ENCODE peak calls at places on chromosomes 6 and 20, in five cellular contexts. L is hepatocyte, N is AG04449, Y is AG10803, M is sigmoid colon. G is an unnamed sample.

GRCh38 chr6:156866181-156866862 is 89.1 kb downstream of the ARID1B start:
- DNase-seq in L (peak), N (no peak), Y (no peak), M (peak), G (no peak)

GRCh38 chr6:21769973-21770372 is 176.4 kb downstream of the SOX4 start:
- DNase-seq in L (peak), N (no peak), Y (no peak), M (no peak), G (no peak)

GRCh38 chr6:105875974-105876640 is 210.0 kb upstream of the PRDM1 start:
- DNase-seq in L (no peak), N (no peak), Y (no peak), M (no peak), G (no peak)

GRCh38 chr6:136549359-136550044 is 720 bp downstream of the MAP7 start:
- DNase-seq in L (peak), N (no peak), Y (no peak), M (no peak), G (no peak)

GRCh38 chr6:39843305-39844020 is 51.3 kb downstream of the DAAM2 start:
- DNase-seq in L (no peak), N (no peak), Y (no peak), M (peak), G (peak)

GRCh38 chr6:41488392-41489129 is 57.6 kb upstream of the FOXP4 start:
- DNase-seq in L (peak), N (peak), Y (peak), M (no peak), G (peak)

GRCh38 chr20:50238081-50238800 is 47.6 kb downstream of the CEBPB start:
- DNase-seq in L (no peak), N (no peak), Y (no peak), M (no peak), G (no peak)

GRCh38 chr6:122736606-122737005 is 42.9 kb upstream of the FABP7 start:
- DNase-seq in L (no peak), N (no peak), Y (no peak), M (no peak), G (no peak)

GRCh38 chr6:140871911-140872310 is 1260.8 kb upstream of the GJE1 start:
- DNase-seq in L (no peak), N (no peak), Y (peak), M (no peak), G (peak)

GRCh38 chr6:11007715-11008608 is 36.1 kb downstream of the ELOVL2 start:
- DNase-seq in L (peak), N (no peak), Y (no peak), M (no peak), G (peak)

GRCh38 chr20:10634683-10635411 is 39.0 kb downstream of the JAG1 start:
- DNase-seq in L (no peak), N (peak), Y (peak), M (no peak), G (no peak)

GRCh38 chr6:5190467-5190866 is 70.3 kb downstream of the LYRM4 start:
- DNase-seq in L (peak), N (peak), Y (peak), M (no peak), G (peak)

GRCh38 chr6:142822882-142823578 is 121.9 kb downstream of the HIVEP2 start:
- DNase-seq in L (no peak), N (no peak), Y (no peak), M (no peak), G (no peak)

GRCh38 chr6:164210323-164210722 is 795.8 kb downstream of the QKI start:
- DNase-seq in L (no peak), N (no peak), Y (no peak), M (no peak), G (no peak)

GRCh38 chr6:88376759-88377387 is 210.7 kb upstream of the CNR1 start:
- DNase-seq in L (no peak), N (no peak), Y (peak), M (no peak), G (peak)

GRCh38 chr20:51720854-51721253 is 47.3 kb downstream of the ATP9A start:
- DNase-seq in L (no peak), N (no peak), Y (no peak), M (no peak), G (no peak)

GRCh38 chr6:5036309-5036708 is 32.5 kb upstream of the RPP40 start:
- DNase-seq in L (peak), N (no peak), Y (peak), M (no peak), G (peak)

GRCh38 chr6:138815797-138816528 is 20.1 kb downstream of the ECT2L start:
- DNase-seq in L (peak), N (peak), Y (peak), M (no peak), G (peak)

GRCh38 chr6:23173231-23173630 is 603.9 kb downstream of the HDGFL1 start:
- DNase-seq in L (no peak), N (no peak), Y (no peak), M (no peak), G (peak)

GRCh38 chr6:35663447-35664235 is 25.1 kb downstream of the FKBP5 start:
- DNase-seq in L (no peak), N (peak), Y (peak), M (no peak), G (peak)

GRCh38 chr20:50027611-50028105 is 44.9 kb downstream of the SNAI1 start:
- DNase-seq in L (peak), N (no peak), Y (peak), M (peak), G (peak)

GRCh38 chr20:24825591-24825990 is 123.5 kb upstream of the CST7 start:
- DNase-seq in L (no peak), N (no peak), Y (no peak), M (peak), G (no peak)

GRCh38 chr6:89371849-89372505 is 19.5 kb upstream of the UBE2J1 start:
- DNase-seq in L (peak), N (no peak), Y (peak), M (peak), G (peak)

GRCh38 chr20:50323209-50323608 is 132.6 kb downstream of the CEBPB start:
- DNase-seq in L (no peak), N (no peak), Y (peak), M (peak), G (no peak)

GRCh38 chr6:39824030-39824926 is 32.1 kb downstream of the DAAM2 start:
- DNase-seq in L (no peak), N (no peak), Y (no peak), M (no peak), G (no peak)

GRCh38 chr20:36369739-36370138 is 63.6 kb downstream of the DLGAP4 start:
- DNase-seq in L (no peak), N (no peak), Y (no peak), M (no peak), G (no peak)

GRCh38 chr6:146543940-146544661 is 468 bp downstream of the RAB32 start:
- DNase-seq in L (peak), N (no peak), Y (peak), M (peak), G (peak)

GRCh38 chr6:12716298-12716853 is at the start of gene PHACTR1:
- DNase-seq in L (no peak), N (no peak), Y (no peak), M (no peak), G (no peak)

GRCh38 chr6:69861986-69862385 is 4.4 kb upstream of the COL19A1 start:
- DNase-seq in L (no peak), N (no peak), Y (no peak), M (no peak), G (no peak)

GRCh38 chr6:149170564-149171452 is 146.7 kb upstream of the TAB2 start:
- DNase-seq in L (peak), N (no peak), Y (no peak), M (peak), G (no peak)

GRCh38 chr6:99334526-99335127 is 14.8 kb downstream of the FAXC start:
- DNase-seq in L (peak), N (no peak), Y (peak), M (no peak), G (peak)

GRCh38 chr6:107108201-107108890 is 7.0 kb downstream of the BEND3 start:
- DNase-seq in L (no peak), N (no peak), Y (no peak), M (peak), G (no peak)

GRCh38 chr6:22432060-22432459 is 135.2 kb upstream of the PRL start:
- DNase-seq in L (no peak), N (no peak), Y (no peak), M (no peak), G (no peak)

GRCh38 chr6:114154812-114155211 is 183.9 kb upstream of the HDAC2 start:
- DNase-seq in L (no peak), N (no peak), Y (no peak), M (no peak), G (no peak)
- TF ChIP-seq CTCF in L (no peak), N (no peak), Y (no peak), M (no peak), G (no peak)

DNA sequence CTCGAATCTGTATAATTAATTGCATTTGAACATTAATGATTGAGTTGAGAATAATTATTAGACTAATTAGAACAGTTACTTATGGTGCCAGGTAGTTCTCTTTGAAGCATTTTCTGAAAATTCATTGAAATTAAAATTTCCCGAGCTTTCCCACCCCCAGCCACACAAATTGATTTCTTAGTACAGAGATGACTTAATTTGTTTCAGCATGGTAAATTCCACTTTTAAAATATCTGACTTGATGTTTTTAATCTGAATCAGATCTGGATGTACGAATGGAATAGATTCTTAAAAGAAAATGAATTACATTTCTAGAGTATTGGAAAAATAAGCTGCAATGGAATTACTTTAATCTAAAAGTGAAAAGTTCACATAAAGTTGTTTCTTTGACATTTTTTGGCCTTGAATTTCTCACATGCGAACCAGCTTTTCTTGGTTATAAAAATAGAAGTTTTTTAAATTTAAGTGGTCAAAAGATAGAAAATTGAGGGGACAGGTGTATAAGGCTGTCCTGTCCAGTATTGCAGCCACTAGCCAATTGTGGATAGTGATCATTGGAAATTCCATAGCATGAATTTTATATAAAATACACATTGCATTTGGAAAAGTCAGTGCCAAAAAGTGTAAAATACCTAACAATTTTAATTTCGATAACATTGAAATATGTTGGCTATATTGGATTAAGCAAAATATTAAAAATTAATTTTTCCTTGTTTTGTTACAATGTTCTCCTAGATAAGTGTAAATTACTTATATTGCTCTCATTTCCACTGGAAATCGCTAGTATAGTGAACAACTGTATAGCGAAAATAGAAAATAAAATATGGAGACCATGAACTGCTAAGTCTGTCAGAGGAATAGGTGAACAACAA is 102.9 kb downstream of the OR2B2 start:
- DNase-seq in L (no peak), N (no peak), Y (no peak), M (no peak), G (no peak)
- H3K4me3 ChIP-seq in L (peak), N (peak), Y (peak), M (peak), G (peak)

GRCh38 chr6:44250718-44251123 is 3.8 kb downstream of the HSP90AB1 start:
- DNase-seq in L (no peak), N (no peak), Y (no peak), M (no peak), G (no peak)

GRCh38 chr6:44251576-44252524 is 4.9 kb downstream of the HSP90AB1 start:
- DNase-seq in L (no peak), N (no peak), Y (no peak), M (no peak), G (no peak)

GRCh38 chr6:44249082-44249748 is 2.3 kb downstream of the HSP90AB1 start:
- DNase-seq in L (no peak), N (no peak), Y (no peak), M (no peak), G (no peak)

GRCh38 chr6:44248579-44248978 is 1.7 kb downstream of the HSP90AB1 start:
- DNase-seq in L (no peak), N (no peak), Y (no peak), M (no peak), G (no peak)

DNA sequence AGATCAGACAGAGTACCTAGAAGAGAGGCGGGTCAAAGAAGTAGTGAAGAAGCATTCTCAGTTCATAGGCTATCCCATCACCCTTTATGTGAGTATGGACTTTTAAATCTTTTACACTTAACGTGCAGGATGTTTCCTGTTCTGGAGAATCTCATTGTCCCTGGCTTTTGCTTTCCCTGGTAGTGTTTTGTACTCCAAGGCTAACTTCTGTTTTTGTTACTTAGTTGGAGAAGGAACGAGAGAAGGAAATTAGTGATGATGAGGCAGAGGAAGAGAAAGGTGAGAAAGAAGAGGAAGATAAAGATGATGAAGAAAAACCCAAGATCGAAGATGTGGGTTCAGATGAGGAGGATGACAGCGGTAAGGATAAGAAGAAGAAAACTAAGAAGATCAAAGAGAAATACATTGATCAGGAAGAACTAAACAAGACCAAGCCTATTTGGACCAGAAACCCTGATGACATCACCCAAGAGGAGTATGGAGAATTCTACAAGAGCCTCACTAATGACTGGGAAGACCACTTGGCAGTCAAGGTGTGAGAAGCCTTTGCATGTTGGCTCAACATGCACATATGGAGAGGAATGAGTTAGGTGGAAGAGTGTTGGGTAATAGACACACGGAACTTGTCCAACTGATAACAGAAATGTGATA is 3.3 kb downstream of the HSP90AB1 start:
- DNase-seq in L (no peak), N (no peak), Y (no peak), M (no peak), G (no peak)
- TF ChIP-seq CTCF in L (no peak), N (no peak), Y (no peak), M (no peak), G (no peak)

DNA sequence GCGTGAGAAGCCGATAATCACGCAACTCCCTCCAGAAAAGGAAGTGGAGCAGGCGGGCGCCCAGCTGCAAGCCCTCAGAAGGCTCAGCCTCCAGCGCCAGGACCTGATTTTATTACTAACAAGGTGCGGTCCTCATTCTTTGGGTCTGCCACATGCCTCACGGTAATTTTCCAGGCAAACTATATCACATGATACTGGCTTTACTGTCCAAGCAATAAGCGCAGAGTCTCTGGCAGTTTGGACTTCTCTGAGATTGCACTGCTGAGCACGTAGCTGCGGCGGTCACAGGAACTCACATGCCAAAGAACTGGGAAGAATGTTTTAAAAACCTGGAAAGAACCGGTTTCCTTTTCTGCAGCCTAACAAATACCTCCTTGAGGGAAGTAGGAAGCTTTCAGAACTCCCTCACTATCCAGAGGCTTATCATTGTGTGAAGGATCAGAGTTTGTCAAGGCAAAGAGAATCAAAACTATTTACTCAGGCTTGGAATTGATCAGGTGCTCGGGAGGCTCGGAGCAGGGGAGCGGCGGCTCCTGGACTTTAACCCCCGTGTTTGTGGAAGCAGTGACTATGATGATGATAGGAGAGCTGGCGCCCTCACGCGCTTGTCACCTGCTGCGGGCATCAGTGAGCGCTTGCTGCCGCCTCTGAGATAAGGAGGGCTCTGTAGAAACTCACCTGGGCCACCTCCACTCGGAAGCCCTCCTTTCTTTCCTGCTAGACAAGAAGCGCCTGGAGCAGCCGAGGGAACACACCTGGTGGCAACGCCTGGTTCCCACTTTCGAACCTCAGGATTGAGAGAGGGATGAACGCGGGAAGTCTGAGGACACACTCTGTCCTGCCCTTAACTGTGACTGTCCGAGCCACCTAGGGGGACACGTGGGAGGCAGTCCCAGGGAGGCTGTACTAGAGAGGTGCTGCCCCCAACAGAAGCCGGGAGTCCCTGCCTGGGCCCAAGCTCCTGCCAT is 27.2 kb upstream of the SYNJ2 start:
- DNase-seq in L (peak), N (no peak), Y (peak), M (no peak), G (peak)
- H3K4me3 ChIP-seq in L (no peak), N (no peak), Y (peak), M (peak), G (peak)

GRCh38 chr6:15358579-15359327 is 112.9 kb downstream of the JARID2 start:
- DNase-seq in L (no peak), N (no peak), Y (no peak), M (no peak), G (peak)

GRCh38 chr6:15362274-15363160 is 116.6 kb downstream of the JARID2 start:
- DNase-seq in L (no peak), N (no peak), Y (no peak), M (no peak), G (no peak)

GRCh38 chr6:15360300-15360699 is 114.4 kb downstream of the JARID2 start:
- DNase-seq in L (no peak), N (no peak), Y (no peak), M (no peak), G (no peak)

GRCh38 chr6:15357832-15358231 is 112.0 kb downstream of the JARID2 start:
- DNase-seq in L (no peak), N (no peak), Y (no peak), M (no peak), G (no peak)

DNA sequence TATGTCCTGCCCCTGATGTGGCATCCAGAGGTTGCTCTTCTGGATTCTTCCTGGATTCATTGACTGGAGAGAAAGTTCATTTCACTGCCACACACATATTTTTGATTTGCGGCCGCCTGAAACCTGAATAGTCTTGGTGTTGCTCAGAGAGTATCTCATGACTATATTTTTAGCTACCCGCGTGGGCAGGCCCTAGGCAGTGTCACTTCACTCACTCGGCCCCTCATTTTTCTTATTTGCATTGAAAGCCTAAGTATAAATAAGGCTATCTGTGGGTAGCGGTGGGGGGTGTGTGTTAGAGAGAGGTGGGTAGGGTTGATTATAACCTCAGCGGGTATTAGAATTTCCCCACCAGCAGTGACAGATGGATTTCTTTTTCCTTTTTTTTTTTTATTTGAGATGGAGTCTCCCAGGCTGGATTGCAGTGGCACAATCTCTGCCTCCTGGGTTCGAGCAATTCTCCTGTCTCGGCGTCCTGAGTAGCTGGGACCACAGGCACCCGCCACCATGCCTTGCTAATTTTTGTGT is 113.5 kb downstream of the JARID2 start:
- DNase-seq in L (no peak), N (no peak), Y (no peak), M (no peak), G (no peak)
- TF ChIP-seq CTCF in L (no peak), N (no peak), Y (no peak), M (no peak), G (no peak)

GRCh38 chr6:137775192-137775591 is 91.9 kb upstream of the TNFAIP3 start:
- DNase-seq in L (no peak), N (no peak), Y (no peak), M (no peak), G (no peak)
- H3K4me3 ChIP-seq in L (no peak), N (no peak), Y (no peak), M (no peak), G (no peak)

DNA sequence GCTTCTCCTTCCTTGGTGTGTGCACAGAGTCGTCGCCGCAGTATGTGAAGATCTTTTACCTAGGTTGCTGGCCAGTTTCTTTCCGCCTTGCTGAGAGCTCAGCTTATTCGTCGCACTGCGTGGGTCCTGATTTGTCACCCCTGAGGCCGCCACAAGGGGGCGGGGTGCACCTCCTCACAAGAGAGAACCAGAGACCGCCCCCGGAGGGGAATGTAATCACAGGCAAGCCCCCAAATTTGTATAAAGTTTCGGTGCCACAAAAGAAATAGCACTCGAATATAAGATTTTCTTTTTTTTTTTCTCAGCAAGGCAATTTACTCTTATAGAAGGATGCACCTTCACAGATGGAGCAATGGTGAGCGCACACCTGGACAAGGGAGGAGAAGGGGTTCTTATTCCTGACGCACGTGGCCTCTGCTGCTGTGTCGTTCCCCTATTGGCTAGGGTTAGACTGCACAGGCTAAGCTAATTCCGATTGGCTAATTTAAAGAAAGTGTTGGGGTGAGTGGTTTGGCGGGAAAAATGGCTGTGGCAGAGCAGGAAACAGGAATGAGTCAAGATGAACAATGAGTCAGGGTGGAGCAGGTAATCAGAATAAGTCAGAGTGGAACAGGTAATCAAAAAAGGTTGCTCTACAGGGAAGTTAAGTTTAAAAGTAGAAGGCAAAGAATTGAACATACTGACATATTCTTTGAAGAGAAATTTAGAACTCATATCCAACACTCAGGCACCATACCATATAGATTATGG is 19.5 kb downstream of the NCOA3 start:
- DNase-seq in L (peak), N (no peak), Y (no peak), M (no peak), G (no peak)
- TF ChIP-seq CTCF in L (peak), N (no peak), Y (no peak), M (no peak), G (no peak)